ENCODE peak calls at places on chromosomes 3 and 15, in seven cellular contexts. A is H7, B is endothelial cell of umbilical vein, F is AG04450, O is PC-9, M is mesendoderm, E is MM.1S. G is an unnamed sample.

GRCh38 chr3:125035217-125035616 is 20.6 kb downstream of the HEG1 start:
- DNase-seq in A (no peak), B (no peak), F (no peak), O (no peak), M (no peak), E (peak; percentile 58), G (no peak)

GRCh38 chr3:46892285-46893145 is 15.0 kb downstream of the PTH1R start:
- DNase-seq in A (peak; percentile 99), B (peak; percentile 74), F (peak; percentile 8), O (peak; percentile 59), M (peak; percentile 94), E (peak; percentile 74), G (no peak)

GRCh38 chr15:57165992-57166391 is 210.3 kb upstream of the CGNL1 start:
- DNase-seq in A (no peak), B (peak; percentile 42), F (no peak), O (no peak), M (no peak), E (no peak), G (no peak)

GRCh38 chr15:68230157-68231100 is 901 bp upstream of the CLN6 start:
- DNase-seq in A (no peak), B (peak; percentile 9), F (no peak), O (no peak), M (no peak), E (no peak), G (no peak)

GRCh38 chr3:47011371-47011770 is 31.9 kb downstream of the NBEAL2 start:
- DNase-seq in A (no peak), B (no peak), F (no peak), O (no peak), M (no peak), E (no peak), G (no peak)

GRCh38 chr3:59540241-59540640 is 490.4 kb upstream of the CFAP20DC start:
- DNase-seq in A (no peak), B (no peak), F (peak; percentile 4), O (no peak), M (no peak), E (no peak), G (no peak)

GRCh38 chr3:126014252-126014651 is 45.3 kb downstream of the ROPN1B start:
- DNase-seq in A (no peak), B (no peak), F (no peak), O (no peak), M (no peak), E (no peak), G (no peak)

GRCh38 chr15:72172796-72173195 is 24.8 kb downstream of the GRAMD2A start:
- DNase-seq in A (no peak), B (no peak), F (no peak), O (no peak), M (no peak), E (no peak), G (no peak)

GRCh38 chr3:74651239-74651638 is 36.8 kb upstream of the CNTN3 start:
- DNase-seq in A (no peak), B (no peak), F (no peak), O (no peak), M (no peak), E (no peak), G (no peak)

GRCh38 chr3:153927107-153927506 is 194.1 kb upstream of the ARHGEF26 start:
- DNase-seq in A (no peak), B (peak; percentile 50), F (peak; percentile 16), O (no peak), M (peak; percentile 53), E (peak; percentile 36), G (peak; percentile 17)

GRCh38 chr15:59355730-59356129 is 16.9 kb downstream of the MYO1E start:
- DNase-seq in A (no peak), B (no peak), F (no peak), O (no peak), M (no peak), E (no peak), G (no peak)

GRCh38 chr3:89000886-89001285 is 106.5 kb upstream of the EPHA3 start:
- DNase-seq in A (no peak), B (no peak), F (no peak), O (no peak), M (no peak), E (no peak), G (no peak)

GRCh38 chr15:76035593-76035992 is 23.4 kb upstream of the NRG4 start:
- DNase-seq in A (peak; percentile 28), B (no peak), F (no peak), O (no peak), M (peak; percentile 69), E (no peak), G (no peak)

GRCh38 chr3:46092704-46093085 is 65.4 kb upstream of the XCR1 start:
- DNase-seq in A (no peak), B (no peak), F (no peak), O (peak; percentile 69), M (no peak), E (peak; percentile 93), G (no peak)

GRCh38 chr3:55417211-55417610 is 69.9 kb downstream of the WNT5A start:
- DNase-seq in A (no peak), B (no peak), F (no peak), O (no peak), M (no peak), E (no peak), G (no peak)

GRCh38 chr15:57422113-57422754 is 45.9 kb downstream of the CGNL1 start:
- DNase-seq in A (no peak), B (peak; percentile 40), F (no peak), O (no peak), M (no peak), E (no peak), G (no peak)

GRCh38 chr3:183446838-183447205 is 18.4 kb upstream of the MCF2L2 start:
- DNase-seq in A (no peak), B (no peak), F (no peak), O (no peak), M (no peak), E (no peak), G (no peak)

DNA sequence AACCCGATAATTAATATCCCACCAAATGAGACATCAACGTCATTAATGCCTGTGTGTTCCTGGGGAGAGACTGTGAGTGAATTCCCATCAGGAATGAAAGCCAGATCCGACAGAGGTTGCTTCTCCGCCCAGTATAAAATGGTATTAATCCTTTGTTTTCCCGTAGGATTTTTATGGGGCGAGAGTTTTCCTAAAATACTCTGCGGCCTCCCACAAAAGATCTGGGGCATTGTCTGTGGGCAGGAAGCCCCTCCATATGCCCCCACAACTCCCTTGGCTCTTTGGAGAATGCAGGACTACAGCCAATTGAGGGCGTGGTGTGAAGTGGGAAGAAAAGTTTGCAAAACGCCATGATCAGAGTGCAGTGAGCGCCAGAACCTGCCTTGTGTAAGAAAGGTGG is 26.7 kb downstream of the ZIC4 start:
- DNase-seq in A (no peak), B (no peak), F (no peak), O (no peak), M (no peak), E (no peak), G (no peak)
- H3K27me3 ChIP-seq in A (peaks cover 84% of the 10 kb centered on the region), B (peaks cover 88% of the 10 kb centered on the region), F (peaks cover 85% of the 10 kb centered on the region), O (no peaks in the 10 kb centered on the region), M (peaks cover 56% of the 10 kb centered on the region), E (no peaks in the 10 kb centered on the region), G (peaks cover 63% of the 10 kb centered on the region)

DNA sequence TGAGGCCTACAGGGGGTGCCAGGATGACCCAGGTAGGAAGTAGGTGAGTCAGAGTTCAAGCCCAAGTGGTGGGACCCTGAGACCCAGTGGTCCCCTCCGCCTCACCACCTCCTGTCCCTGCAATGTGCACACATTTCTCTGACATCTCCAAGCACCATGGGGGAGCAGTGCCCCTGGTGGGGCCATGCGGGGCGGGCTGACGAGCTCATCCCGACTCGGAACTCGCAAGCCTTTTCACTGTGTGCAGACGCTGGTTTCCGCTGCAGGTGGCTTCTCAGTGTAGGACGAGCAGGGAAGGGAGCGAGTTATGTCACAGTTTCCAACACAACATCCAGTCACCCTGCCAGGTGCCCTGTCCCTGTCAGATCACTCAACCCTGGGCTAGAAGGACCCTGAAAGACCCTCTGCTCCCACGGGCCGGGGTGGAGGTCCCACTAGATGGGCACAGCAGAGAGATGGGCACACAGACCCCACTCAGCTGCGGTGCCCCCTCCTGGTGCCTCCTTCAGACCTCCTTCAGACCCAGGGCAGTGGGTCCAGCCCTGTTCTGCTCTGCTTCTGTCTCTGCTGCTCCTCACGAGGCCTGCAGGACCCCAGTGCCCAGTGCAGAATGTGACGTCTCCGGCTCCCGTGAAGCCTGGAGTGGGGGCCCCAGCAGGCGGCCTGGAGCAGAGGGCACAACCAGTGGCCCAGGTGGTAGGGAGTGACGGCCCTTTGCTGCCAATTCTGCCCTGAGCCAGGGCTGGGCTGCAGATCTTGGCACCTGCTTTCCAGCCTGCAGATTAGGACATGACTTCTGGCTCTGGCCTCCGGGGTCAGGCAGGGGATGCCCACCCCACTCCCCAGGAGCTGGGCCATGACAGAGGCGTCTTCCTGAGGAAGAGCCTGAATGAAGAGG is 102.0 kb upstream of the RPL32 start:
- DNase-seq in A (peak; percentile 61), B (no peak), F (no peak), O (no peak), M (no peak), E (no peak), G (no peak)
- H3K4me3 ChIP-seq in A (no peak overlapping the region), B (no peak overlapping the region), F (no peak overlapping the region), O (no peak overlapping the region), M (no peak overlapping the region), E (no peak overlapping the region), G (no peak overlapping the region)

GRCh38 chr3:71391361-71391760 is 192.2 kb downstream of the FOXP1 start:
- DNase-seq in A (no peak), B (no peak), F (no peak), O (no peak), M (no peak), E (no peak), G (no peak)

GRCh38 chr3:71385040-71385685 is 198.4 kb downstream of the FOXP1 start:
- DNase-seq in A (no peak), B (no peak), F (no peak), O (no peak), M (no peak), E (no peak), G (no peak)

GRCh38 chr3:71389191-71389590 is 194.3 kb downstream of the FOXP1 start:
- DNase-seq in A (no peak), B (no peak), F (no peak), O (no peak), M (no peak), E (no peak), G (no peak)

GRCh38 chr3:71389911-71390573 is 193.5 kb downstream of the FOXP1 start:
- DNase-seq in A (no peak), B (peak; percentile 95), F (no peak), O (no peak), M (peak; percentile 33), E (peak; percentile 28), G (no peak)

GRCh38 chr3:71388535-71389120 is 194.9 kb downstream of the FOXP1 start:
- DNase-seq in A (no peak), B (peak; percentile 31), F (no peak), O (no peak), M (no peak), E (no peak), G (no peak)
- H3K27me3 ChIP-seq in A (no peaks in the 10 kb centered on the region), B (no peaks in the 10 kb centered on the region), F (no peaks in the 10 kb centered on the region), O (no peaks in the 10 kb centered on the region), M (no peaks in the 10 kb centered on the region), E (no peaks in the 10 kb centered on the region), G (no peaks in the 10 kb centered on the region)

DNA sequence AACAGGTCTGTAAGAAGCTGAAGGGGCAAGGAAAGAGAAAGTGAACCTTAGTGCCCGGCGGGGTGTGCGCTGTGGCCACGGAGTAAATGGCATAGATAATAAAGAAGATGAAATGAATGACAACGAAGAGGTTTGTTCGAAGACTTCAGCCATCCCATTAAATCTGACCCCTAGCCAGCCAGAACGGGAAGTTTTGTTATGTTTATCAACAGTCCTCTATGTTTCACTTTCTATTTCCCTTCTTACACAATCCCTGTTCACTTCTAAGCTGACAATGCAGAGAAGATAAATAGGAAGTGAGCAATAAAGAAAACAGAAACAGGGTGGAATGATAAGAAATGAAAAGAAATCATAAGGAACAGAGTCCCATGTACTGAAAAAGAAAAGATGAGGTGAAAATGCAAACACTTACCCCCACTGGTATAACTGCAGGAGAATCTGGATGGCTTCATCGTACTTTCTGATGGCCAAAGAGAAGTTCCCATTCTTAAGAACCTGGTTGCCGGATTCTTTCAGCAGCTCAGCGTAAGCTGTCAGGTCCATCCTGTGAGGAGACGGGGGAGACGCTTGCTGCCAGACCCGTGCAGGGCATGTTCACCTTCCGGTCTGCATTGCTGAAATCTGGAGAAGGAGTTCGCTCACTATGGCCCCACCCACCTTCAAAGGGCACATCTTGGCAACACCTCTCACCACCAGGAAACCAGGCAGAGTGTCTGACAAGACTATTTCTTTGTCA is 36.8 kb downstream of the TRANK1 start:
- DNase-seq in A (no peak), B (peak; percentile 90), F (peak; percentile 21), O (peak; percentile 52), M (no peak), E (peak; percentile 76), G (no peak)
- H3K4me3 ChIP-seq in A (no peak overlapping the region), B (peak overlapping the region; percentile 88), F (peak overlapping the region; percentile 58), O (peak overlapping the region; percentile 61), M (no peak overlapping the region), E (peak overlapping the region; percentile 68), G (peak overlapping the region; percentile 64)